ENCODE peak calls at places on chromosomes 6 and 20, in seven cellular contexts. W is effector memory CD4-positive, alpha-beta T cell; A is HCT116; R is left lung; U is CD8-positive, alpha-beta memory T cell; X is cardiac muscle cell; L is pancreas. Y is an unnamed sample.
A peak's percentile ranks its signal among the peaks of the same experiment; 100 is the strongest.

GRCh38 chr6:151999194-151999593 is 191.7 kb downstream of the ESR1 start:
- DNase-seq in W (no peak), A (no peak), R (no peak), U (no peak), X (no peak), L (no peak), Y (no peak)

GRCh38 chr20:51529027-51529749 is 13.3 kb downstream of the NFATC2 start:
- DNase-seq in W (no peak), A (no peak), R (no peak), U (peak; percentile 35), X (peak; percentile 69), L (no peak), Y (no peak)

GRCh38 chr6:33668914-33669313 is 42.6 kb downstream of the UQCC2 start:
- DNase-seq in W (no peak), A (no peak), R (peak; percentile 74), U (no peak), X (no peak), L (no peak), Y (peak; percentile 37)

GRCh38 chr20:53943522-53944291 is 126.7 kb downstream of the BCAS1 start:
- DNase-seq in W (no peak), A (no peak), R (no peak), U (peak; percentile 22), X (peak; percentile 63), L (no peak), Y (no peak)

GRCh38 chr20:58463231-58463630 is 52.0 kb downstream of the APCDD1L start:
- DNase-seq in W (no peak), A (no peak), R (no peak), U (no peak), X (no peak), L (no peak), Y (no peak)

GRCh38 chr20:45518282-45518681 is 2.9 kb upstream of the SPINT3 start:
- DNase-seq in W (no peak), A (no peak), R (peak; percentile 43), U (no peak), X (no peak), L (no peak), Y (no peak)

GRCh38 chr6:112282217-112282616 is 27.9 kb upstream of the LAMA4 start:
- DNase-seq in W (no peak), A (no peak), R (peak; percentile 68), U (no peak), X (peak; percentile 79), L (no peak), Y (no peak)

GRCh38 chr6:106225581-106225980 is 100.0 kb downstream of the ATG5 start:
- DNase-seq in W (no peak), A (no peak), R (no peak), U (no peak), X (no peak), L (no peak), Y (no peak)

GRCh38 chr6:31113861-31114539 is 600 bp upstream of the PSORS1C1 start:
- DNase-seq in W (no peak), A (no peak), R (no peak), U (no peak), X (peak; percentile 36), L (no peak), Y (no peak)

GRCh38 chr6:107866606-107867301 is 42.6 kb upstream of the SCML4 start:
- DNase-seq in W (no peak), A (peak; percentile 8), R (no peak), U (no peak), X (peak; percentile 55), L (no peak), Y (no peak)

DNA sequence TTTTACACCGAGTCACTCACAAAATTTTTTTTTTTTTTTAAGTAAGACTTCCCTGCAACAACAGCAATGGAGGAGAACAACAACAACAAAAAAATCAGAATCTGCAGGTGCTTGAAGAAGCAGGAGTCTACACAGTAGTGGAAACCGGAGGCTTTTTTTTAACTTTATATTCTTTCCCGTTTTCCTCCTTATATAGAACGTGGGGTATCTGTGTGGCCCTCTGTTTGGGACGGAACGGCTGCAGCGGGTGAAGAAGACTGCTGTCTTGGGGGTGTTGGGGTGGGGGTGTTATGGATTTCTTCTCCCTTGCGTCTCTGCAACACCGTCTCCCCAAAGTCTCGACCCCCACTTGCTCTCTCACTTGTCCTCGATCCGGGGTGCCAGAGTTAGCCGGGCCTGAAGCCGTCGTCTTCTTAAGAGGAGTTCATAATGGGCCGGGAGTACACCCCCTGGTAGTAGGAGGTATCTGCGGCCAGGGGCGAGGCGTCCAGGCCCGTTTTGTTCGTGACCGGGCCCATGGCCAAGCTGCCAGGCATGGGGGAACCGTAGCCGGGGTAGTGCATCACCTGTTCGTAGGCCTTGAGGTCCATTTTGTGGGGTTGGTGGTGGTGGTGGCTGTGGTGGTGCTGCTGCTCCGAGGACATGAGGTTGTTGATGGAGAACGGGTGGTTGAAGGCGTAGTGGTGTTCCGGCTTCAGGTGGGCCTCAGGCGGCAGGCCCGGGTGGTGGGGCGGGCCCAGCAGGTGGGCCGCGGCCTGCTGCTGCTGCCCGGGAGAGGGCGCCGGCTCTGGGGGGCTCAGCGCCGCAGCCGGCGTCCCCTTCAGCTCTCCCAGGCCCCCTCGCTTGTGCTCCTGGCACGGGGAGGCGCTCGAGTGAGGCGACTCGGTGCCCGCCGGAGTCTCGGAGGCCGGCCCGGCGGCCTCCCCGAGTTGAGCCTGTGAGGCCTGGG is 2.7 kb downstream of the FOXA2 start:
- DNase-seq in W (no peak), A (no peak), R (no peak), U (no peak), X (no peak), L (peak; percentile 66), Y (no peak)
- H3K9me3 ChIP-seq in W (no peaks in the 10 kb centered on the region), A (no peaks in the 10 kb centered on the region), R (no peaks in the 10 kb centered on the region), U (no peaks in the 10 kb centered on the region), X (no peaks in the 10 kb centered on the region), L (no peaks in the 10 kb centered on the region), Y (no peaks in the 10 kb centered on the region)

GRCh38 chr20:49516916-49517315 is 34.4 kb upstream of the KCNB1 start:
- DNase-seq in W (no peak), A (no peak), R (no peak), U (no peak), X (no peak), L (no peak), Y (no peak)
- H3K9me3 ChIP-seq in W (no peaks in the 10 kb centered on the region), A (no peaks in the 10 kb centered on the region), R (no peaks in the 10 kb centered on the region), U (no peaks in the 10 kb centered on the region), X (no peaks in the 10 kb centered on the region), L (no peaks in the 10 kb centered on the region), Y (no peaks in the 10 kb centered on the region)

DNA sequence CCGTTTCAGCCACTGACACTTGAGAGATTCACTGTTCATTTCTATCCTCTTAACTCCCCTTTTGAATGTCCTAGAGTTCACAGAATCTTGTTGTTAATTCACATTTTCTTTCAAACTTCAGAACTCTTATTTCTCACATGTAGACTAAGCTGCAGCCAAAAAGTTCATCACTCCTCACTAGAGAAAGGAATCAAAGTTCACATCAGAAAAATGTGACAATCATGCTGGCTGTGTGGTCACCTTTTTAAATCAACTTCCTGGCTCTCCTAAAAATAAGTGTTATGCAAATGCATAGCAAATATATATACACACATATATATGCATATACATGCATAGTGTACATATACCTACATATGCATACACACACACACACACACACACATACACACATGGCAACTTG is 123.0 kb downstream of the CBLN4 start:
- DNase-seq in W (no peak), A (no peak), R (no peak), U (no peak), X (no peak), L (no peak), Y (no peak)
- H3K9me3 ChIP-seq in W (no peaks in the 10 kb centered on the region), A (peaks cover 13% of the 10 kb centered on the region), R (no peaks in the 10 kb centered on the region), U (no peaks in the 10 kb centered on the region), X (peaks cover 3% of the 10 kb centered on the region), L (no peaks in the 10 kb centered on the region), Y (no peaks in the 10 kb centered on the region)

DNA sequence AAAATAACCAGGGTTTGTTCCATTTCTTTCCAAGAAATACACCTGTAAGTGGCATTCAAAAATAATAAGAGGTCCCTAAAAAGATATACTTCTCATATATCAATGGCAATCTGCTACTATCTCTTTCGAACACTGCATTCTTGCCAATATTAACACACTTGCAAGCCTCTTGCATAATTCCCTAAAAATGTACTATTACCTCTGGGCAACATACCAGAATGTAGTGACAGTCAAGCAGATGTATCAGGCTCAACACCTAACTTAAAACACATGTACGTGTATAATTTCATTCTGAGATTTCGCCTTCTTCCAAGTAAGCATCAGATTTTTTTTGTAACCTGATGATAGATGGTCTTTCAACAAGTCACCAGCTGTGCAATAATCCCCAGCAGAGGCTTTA is 3.4 kb downstream of the CBLN4 start:
- DNase-seq in W (no peak), A (no peak), R (no peak), U (no peak), X (no peak), L (no peak), Y (no peak)
- H3K9me3 ChIP-seq in W (no peaks in the 10 kb centered on the region), A (peaks cover 16% of the 10 kb centered on the region), R (no peaks in the 10 kb centered on the region), U (no peaks in the 10 kb centered on the region), X (no peaks in the 10 kb centered on the region), L (no peaks in the 10 kb centered on the region), Y (no peaks in the 10 kb centered on the region)